ENCODE peak calls at places on chromosomes 13 and 19, in eight cellular contexts. C, B, I, H, R, F, X and E are unnamed samples. For H3K4me1, the result is how much of the 10 kb centered on the place peaks cover.

GRCh38 chr19:10431254-10431942 is 11.1 kb downstream of the PDE4A start:
- DNase-seq in B (no peak), I (peak), C (no peak), F (peak), H (no peak), R (peak), X (no peak), E (peak)

GRCh38 chr13:57123660-57124059 is 17.1 kb upstream of the PRR20A start:
- DNase-seq in F (peak), I (no peak), R (no peak), B (no peak), C (no peak), X (no peak), H (no peak), E (no peak)

GRCh38 chr13:113148407-113148806 is 10.0 kb upstream of the PROZ start:
- DNase-seq in H (no peak), B (peak), F (no peak), R (no peak), I (no peak), C (no peak), X (no peak), E (no peak)

GRCh38 chr19:33273881-33274662 is 28.3 kb downstream of the CEBPA start:
- DNase-seq in B (no peak), R (no peak), F (peak), C (no peak), H (no peak), I (peak), X (no peak), E (no peak)

GRCh38 chr13:76683168-76683567 is 203.0 kb downstream of the KCTD12 start:
- DNase-seq in X (no peak), B (no peak), R (no peak), C (no peak), F (no peak), H (no peak), I (no peak), E (no peak)

GRCh38 chr19:952680-953500 is 27.1 kb downstream of the ARID3A start:
- DNase-seq in B (no peak), R (no peak), C (peak), H (no peak), F (no peak), I (peak), X (peak), E (no peak)

GRCh38 chr13:45861352-45861751 is 9.8 kb upstream of the SIAH3 start:
- DNase-seq in F (peak), X (no peak), I (no peak), R (no peak), C (no peak), H (no peak), B (no peak), E (no peak)

GRCh38 chr19:31085125-31085524 is 264.1 kb downstream of the TSHZ3 start:
- DNase-seq in I (no peak), C (no peak), F (no peak), X (no peak), H (no peak), B (no peak), R (no peak), E (no peak)

GRCh38 chr13:105410602-105411001 is 1124.9 kb downstream of the EFNB2 start:
- DNase-seq in I (peak), R (peak), X (no peak), B (no peak), C (no peak), H (peak), F (no peak), E (peak)

GRCh38 chr13:35956074-35956473 is 175.1 kb downstream of the DCLK1 start:
- DNase-seq in I (no peak), C (no peak), B (no peak), F (no peak), H (no peak), X (no peak), R (no peak), E (no peak)
- H3K4me1 ChIP-seq in I (under half), C (under half), B (under half), F (under half), H (under half), X (under half), R (under half), E (under half)

GRCh38 chr19:47660435-47660832 is 51.5 kb downstream of the BICRA start:
- DNase-seq in C (no peak), R (no peak), I (peak), F (peak), B (no peak), X (no peak), H (no peak), E (no peak)

GRCh38 chr19:47661571-47661970 is 51.7 kb upstream of the EHD2 start:
- DNase-seq in X (no peak), R (no peak), H (no peak), I (no peak), C (no peak), F (no peak), B (no peak), E (no peak)

GRCh38 chr19:47657719-47658118 is 48.8 kb downstream of the BICRA start:
- DNase-seq in X (no peak), C (no peak), R (no peak), B (no peak), F (no peak), H (no peak), I (no peak), E (no peak)

GRCh38 chr19:47661161-47661560 is 52.1 kb upstream of the EHD2 start:
- DNase-seq in F (peak), X (no peak), C (no peak), I (no peak), R (no peak), H (no peak), B (no peak), E (no peak)

GRCh38 chr19:47658431-47659383 is 49.8 kb downstream of the BICRA start:
- DNase-seq in X (no peak), H (no peak), I (peak), F (peak), B (no peak), R (no peak), C (no peak), E (no peak)
- H3K4me1 ChIP-seq in X (under half), H (under half), I (under half), F (under half), B (half or more), R (under half), C (under half), E (under half)

GRCh38 chr13:37089495-37089894 is 16.0 kb downstream of the CSNK1A1L start:
- DNase-seq in I (no peak), R (no peak), B (no peak), C (no peak), F (no peak), X (no peak), H (no peak), E (no peak)

GRCh38 chr13:37085656-37086055 is 19.8 kb downstream of the CSNK1A1L start:
- DNase-seq in I (no peak), F (no peak), H (no peak), X (no peak), C (no peak), B (no peak), R (no peak), E (no peak)

GRCh38 chr13:37094840-37095239 is 10.6 kb downstream of the CSNK1A1L start:
- DNase-seq in F (no peak), C (no peak), B (no peak), H (no peak), R (no peak), I (no peak), X (no peak), E (peak)

DNA sequence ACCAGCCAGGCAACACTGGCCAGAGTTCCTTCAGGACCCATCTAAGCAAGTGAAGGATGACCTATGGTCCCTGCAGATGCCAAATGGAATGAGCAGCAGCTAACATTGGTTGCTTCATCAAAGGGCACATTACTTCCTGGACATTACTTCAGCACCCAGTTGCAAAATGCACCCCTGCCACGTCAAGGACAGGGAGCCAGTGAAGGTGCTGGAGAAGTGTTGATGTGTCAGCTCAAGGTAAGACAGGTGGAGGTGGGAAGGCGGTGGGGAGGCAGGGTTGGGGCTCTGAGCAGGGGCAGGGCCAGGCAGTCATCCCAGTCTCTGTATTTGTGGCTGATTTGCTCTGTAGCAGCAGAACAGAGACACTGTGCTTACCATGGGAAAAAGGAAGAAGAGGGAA is 14.6 kb downstream of the CSNK1A1L start:
- DNase-seq in B (no peak), F (no peak), H (no peak), R (no peak), X (no peak), I (no peak), C (no peak), E (no peak)
- H3K4me1 ChIP-seq in B (under half), F (under half), H (under half), R (under half), X (under half), I (under half), C (under half), E (under half)

GRCh38 chr13:108470921-108471320 is 158.5 kb upstream of the MYO16 start:
- DNase-seq in R (no peak), B (no peak), X (no peak), H (no peak), C (no peak), I (no peak), F (no peak), E (no peak)
- H3K4me1 ChIP-seq in R (under half), B (under half), X (under half), H (under half), C (under half), I (under half), F (under half), E (under half)

GRCh38 chr19:45135176-45135575 is 25.6 kb downstream of the NKPD1 start:
- DNase-seq in R (no peak), F (no peak), X (no peak), I (no peak), C (no peak), B (no peak), H (no peak), E (no peak)
- H3K4me1 ChIP-seq in R (under half), F (under half), X (half or more), I (under half), C (under half), B (under half), H (under half), E (half or more)

DNA sequence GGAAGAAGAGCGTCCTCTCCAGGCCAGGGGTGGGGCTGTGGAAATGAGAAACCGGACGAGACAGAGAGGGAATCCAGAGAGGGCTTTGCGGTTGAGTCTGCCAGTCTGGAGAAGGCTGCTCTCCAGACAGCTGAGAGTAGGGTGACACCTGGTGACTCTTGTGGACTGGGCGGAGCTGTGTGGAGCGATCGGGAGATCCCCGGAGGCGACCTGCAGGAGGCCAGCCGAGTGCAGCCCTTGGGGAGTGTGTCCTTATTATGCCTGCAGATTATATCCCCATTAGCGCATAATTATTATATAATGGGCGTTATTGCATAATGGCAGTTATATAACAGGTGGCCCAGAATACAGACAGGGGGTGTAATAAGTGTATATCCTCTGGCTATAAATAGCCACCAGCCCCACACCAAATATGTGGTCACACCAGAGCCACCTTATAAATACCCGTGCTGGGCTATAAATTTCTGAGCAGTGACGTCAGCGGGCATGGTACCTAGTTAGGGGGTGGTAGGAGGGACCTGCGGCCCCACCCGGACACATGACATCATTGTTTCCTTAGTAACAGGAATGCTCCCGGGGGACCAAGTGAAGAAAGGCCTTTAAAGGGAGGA is 41.2 kb downstream of the NFIX start:
- DNase-seq in C (no peak), H (no peak), F (peak), B (no peak), R (no peak), X (no peak), I (peak), E (peak)
- H3K4me1 ChIP-seq in C (half or more), H (half or more), F (under half), B (half or more), R (half or more), X (under half), I (under half), E (under half)

DNA sequence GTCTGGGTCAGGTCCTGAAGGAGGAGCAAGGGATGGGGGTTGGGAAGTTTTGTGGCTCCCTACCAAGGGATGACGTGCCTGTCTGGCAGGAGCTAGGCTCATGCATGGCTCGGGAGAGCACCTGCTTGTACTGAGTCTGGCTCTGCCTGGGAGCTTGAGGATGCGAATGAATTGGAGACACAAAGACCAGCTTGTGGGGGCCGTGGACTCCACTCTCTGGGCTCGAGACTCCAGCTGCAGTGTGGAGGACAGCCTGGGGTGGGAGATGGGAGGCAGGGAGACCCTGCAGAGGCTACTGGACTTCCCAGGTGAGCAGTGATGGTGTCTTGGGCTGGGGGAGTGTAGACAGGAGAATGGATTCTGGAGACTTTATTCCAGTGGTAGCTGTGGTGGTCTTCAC is 15.2 kb upstream of the URI1 start:
- DNase-seq in I (no peak), X (no peak), R (no peak), C (no peak), F (no peak), H (no peak), B (no peak), E (no peak)
- H3K4me1 ChIP-seq in I (under half), X (under half), R (under half), C (under half), F (under half), H (under half), B (under half), E (under half)

DNA sequence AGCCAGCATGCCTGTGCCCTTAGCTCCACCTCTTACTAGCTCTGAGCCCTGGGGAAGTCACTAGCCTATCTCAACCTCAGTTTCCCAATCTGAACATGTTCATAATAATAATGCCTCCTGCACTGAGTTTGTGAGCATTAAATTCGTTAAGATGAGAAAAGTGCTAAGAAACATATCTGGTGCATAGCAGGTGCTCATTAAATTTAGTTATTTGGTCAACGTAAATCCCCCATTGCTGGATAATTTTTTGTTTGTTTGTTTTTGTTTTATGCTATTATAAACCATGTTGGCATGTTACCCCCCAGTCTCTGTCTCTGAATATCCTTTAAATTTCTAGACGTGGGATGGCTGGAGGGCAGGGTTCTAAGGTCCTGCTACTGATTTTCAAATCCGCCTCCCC is 10.6 kb downstream of the FCGBP start:
- DNase-seq in F (no peak), I (no peak), B (no peak), H (no peak), X (no peak), R (no peak), C (no peak), E (peak)
- H3K4me1 ChIP-seq in F (under half), I (under half), B (under half), H (under half), X (under half), R (under half), C (under half), E (under half)

GRCh38 chr19:3608079-3608641 is 1.5 kb upstream of the TBXA2R start:
- DNase-seq in H (no peak), I (no peak), X (no peak), C (no peak), R (no peak), B (no peak), F (no peak), E (no peak)
- H3K4me1 ChIP-seq in H (half or more), I (under half), X (under half), C (under half), R (under half), B (half or more), F (under half), E (under half)